ENCODE peak calls at places on chromosomes 2 and 18, in nine cellular contexts. G is heart right ventricle, U is cardiac muscle cell, P is A549, L is ovary, Z is colonic mucosa, H is IMR-90, F is right lobe of liver, I is WERI-Rb-1. C is an unnamed sample. For H3K9me3, the result is how much of the 10 kb centered on the place peaks cover.

GRCh38 chr2:115580784-115581183 is 1138.3 kb downstream of the DPP10 start:
- DNase-seq in G (no peak), F (no peak), L (no peak), Z (no peak), U (no peak), H (no peak), P (no peak), I (no peak), C (no peak)

GRCh38 chr2:10342245-10342951 is 39.7 kb downstream of the HPCAL1 start:
- DNase-seq in H (no peak), U (no peak), I (no peak), Z (no peak), G (no peak), L (no peak), P (no peak), F (no peak), C (no peak)

GRCh38 chr2:241817126-241817820 is 8.3 kb downstream of the NEU4 start:
- DNase-seq in L (no peak), H (no peak), G (no peak), F (peak), P (no peak), U (no peak), Z (no peak), I (no peak), C (no peak)

GRCh38 chr2:46012618-46013240 is 284.5 kb upstream of the EPAS1 start:
- DNase-seq in U (no peak), Z (no peak), H (peak), P (no peak), I (no peak), F (no peak), G (no peak), L (no peak), C (peak)

GRCh38 chr2:26088038-26088643 is 54.3 kb downstream of the RAB10 start:
- DNase-seq in P (peak), L (no peak), G (no peak), Z (no peak), F (no peak), U (peak), I (no peak), H (peak), C (no peak)

GRCh38 chr18:11676867-11677266 is 12.2 kb upstream of the GNAL start:
- DNase-seq in P (peak), U (no peak), I (no peak), Z (no peak), G (no peak), F (no peak), L (no peak), H (peak), C (peak)

GRCh38 chr2:36753706-36754221 is 57.3 kb downstream of the VIT start:
- DNase-seq in L (no peak), Z (no peak), I (no peak), U (no peak), H (no peak), P (no peak), G (no peak), F (no peak), C (no peak)

GRCh38 chr2:112644155-112644932 is 1.4 kb upstream of the SLC20A1 start:
- DNase-seq in L (no peak), P (no peak), G (no peak), H (no peak), I (no peak), U (no peak), F (no peak), Z (peak), C (no peak)

GRCh38 chr2:160582481-160583161 is 89.0 kb upstream of the RBMS1 start:
- DNase-seq in I (no peak), U (peak), H (peak), F (no peak), Z (no peak), G (no peak), P (no peak), L (no peak), C (no peak)

GRCh38 chr2:197704434-197705142 is 581 bp upstream of the MARS2 start:
- DNase-seq in U (no peak), Z (no peak), P (no peak), L (no peak), G (no peak), I (no peak), H (no peak), F (no peak), C (no peak)

DNA sequence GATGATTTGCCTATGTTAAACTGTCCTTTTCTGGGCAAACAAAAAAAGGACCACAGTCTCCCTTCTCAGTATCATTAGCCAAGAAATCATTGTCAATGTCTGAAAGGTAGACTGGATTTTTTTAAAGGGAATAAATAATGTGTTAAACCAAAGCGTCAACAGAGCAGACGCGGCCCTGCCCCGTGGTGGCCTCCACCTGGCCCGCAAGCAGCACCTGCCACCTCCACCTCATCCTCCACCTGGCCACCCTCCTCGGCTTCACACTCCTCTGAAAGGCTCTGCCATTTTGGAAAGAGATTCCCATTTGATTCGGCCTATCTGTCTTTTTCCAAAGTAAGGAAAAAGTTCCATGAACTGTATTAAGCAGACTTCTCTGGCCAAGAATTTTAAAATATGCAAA is 67.9 kb upstream of the TMEM200C start:
- DNase-seq in G (no peak), I (no peak), P (no peak), F (no peak), U (no peak), L (no peak), Z (no peak), H (no peak), C (no peak)
- H3K9me3 ChIP-seq in G (under half), I (under half), P (under half), F (under half), U (under half), L (under half), Z (under half), H (under half), C (under half)

DNA sequence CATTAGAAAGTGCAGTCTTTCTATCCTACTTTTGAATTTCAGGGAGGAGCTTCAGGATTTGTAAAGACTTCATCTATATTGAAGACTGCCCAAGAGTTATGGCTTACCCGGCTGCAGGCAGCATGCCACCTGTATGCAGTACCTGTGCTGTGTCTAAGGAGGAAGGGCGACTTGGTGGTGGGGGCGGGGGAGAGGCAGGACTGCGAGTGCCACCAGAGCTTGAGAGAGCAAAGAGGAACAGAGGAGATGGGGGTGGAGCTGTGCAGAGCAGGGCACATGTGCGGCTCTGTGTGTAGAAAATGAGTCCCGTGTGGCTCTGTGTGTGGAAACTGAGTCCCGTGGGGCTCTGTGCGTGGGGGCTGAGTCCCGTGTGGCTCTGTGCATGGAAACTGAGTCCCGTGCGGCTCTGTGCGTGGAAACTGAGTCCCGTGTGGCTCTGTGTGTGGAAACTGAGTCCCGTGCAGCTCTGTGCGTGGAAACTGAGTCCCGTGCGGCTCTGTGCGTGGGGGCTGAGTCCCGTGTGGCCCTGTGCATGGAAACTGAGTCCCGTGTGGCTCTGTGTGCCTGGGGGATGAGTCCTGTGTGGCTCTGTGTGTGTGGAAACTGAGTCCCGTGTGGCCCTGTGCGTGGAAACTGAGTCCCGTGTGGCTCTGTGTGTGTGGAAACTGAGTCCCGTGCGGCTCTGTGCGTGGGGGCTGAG is 43.2 kb downstream of the LDLRAD4 start:
- DNase-seq in L (no peak), P (no peak), Z (no peak), U (no peak), H (no peak), I (no peak), F (no peak), G (no peak), C (no peak)
- H3K27ac ChIP-seq in L (no peak), P (no peak), Z (no peak), U (no peak), H (no peak), I (no peak), F (no peak), G (peak), C (peak)

GRCh38 chr2:237921967-237922492 is 44.8 kb upstream of the UBE2F start:
- DNase-seq in I (no peak), P (no peak), H (no peak), G (no peak), F (no peak), L (no peak), U (no peak), Z (no peak), C (no peak)
- H3K9me3 ChIP-seq in I (under half), P (under half), H (under half), G (under half), F (under half), L (under half), U (under half), Z (under half), C (under half)

DNA sequence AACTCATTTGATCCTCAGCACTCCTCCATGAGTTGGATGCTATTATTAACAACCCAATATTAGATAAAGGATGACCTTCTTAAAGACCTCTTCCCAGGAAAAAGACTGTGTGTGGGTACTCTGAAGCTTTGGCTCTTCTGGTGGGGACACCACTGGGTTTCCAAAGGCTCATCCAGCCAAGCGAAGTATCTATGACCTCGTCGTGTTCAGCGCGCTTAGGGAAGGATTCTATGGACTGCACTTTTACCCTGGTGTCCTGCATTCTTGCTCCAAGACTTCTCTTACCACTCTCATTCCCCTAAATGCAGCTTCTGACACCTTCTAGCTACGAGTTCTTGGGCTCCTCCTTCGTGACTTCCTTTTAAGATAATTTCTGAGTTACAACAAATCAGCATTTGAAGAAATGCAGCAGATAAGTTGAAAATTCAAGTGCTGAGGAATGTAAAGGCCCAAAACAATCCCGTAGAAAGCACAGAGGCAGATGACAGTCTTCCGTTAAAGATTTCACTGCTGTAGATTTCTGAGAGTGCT is 673 bp upstream of the HNMT start:
- DNase-seq in Z (no peak), U (no peak), H (no peak), F (no peak), G (no peak), L (no peak), P (no peak), I (no peak), C (no peak)
- H3K27ac ChIP-seq in Z (peak), U (peak), H (peak), F (peak), G (peak), L (peak), P (peak), I (no peak), C (peak)

DNA sequence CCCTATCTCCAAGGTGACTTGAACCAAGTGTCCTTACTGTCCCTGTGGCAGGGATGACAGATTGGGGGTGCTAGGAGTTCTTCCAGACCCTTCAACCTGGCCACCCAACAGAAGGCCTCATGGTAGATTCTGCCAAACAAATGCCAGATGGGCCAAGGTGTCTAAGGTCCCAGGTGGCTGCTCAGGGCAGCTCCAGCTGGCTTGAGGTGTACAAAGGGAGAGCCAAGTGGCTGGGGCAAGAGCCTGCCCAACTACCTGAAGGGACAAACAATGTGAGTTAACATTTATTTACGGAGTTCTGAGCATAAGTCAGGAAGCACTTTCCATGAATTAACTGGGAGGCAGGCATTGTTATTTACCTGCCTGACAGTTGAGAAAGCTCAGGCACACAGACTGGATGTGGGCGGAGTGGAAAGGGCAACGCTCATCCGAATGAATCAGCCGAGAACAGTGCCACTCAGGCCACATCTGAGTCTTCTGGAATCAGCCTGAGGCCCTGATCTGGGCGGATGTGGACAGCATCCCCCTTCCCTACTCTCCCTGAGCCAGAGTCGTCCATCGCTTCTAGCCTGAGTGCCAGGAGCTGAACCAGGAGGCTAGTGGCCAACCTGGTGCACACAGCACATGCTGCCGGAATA is 4.4 kb upstream of the KCNIP3 start:
- DNase-seq in G (no peak), H (no peak), P (no peak), U (no peak), F (no peak), I (no peak), Z (no peak), L (no peak), C (no peak)
- H3K9me3 ChIP-seq in G (under half), H (under half), P (under half), U (under half), F (under half), I (under half), Z (under half), L (under half), C (under half)

GRCh38 chr2:70388813-70389212 is 86.9 kb upstream of the FAM136A start:
- DNase-seq in I (no peak), H (no peak), Z (no peak), F (no peak), L (no peak), U (no peak), P (no peak), G (no peak), C (no peak)
- H3K27ac ChIP-seq in I (no peak), H (no peak), Z (no peak), F (no peak), L (no peak), U (no peak), P (no peak), G (no peak), C (no peak)

DNA sequence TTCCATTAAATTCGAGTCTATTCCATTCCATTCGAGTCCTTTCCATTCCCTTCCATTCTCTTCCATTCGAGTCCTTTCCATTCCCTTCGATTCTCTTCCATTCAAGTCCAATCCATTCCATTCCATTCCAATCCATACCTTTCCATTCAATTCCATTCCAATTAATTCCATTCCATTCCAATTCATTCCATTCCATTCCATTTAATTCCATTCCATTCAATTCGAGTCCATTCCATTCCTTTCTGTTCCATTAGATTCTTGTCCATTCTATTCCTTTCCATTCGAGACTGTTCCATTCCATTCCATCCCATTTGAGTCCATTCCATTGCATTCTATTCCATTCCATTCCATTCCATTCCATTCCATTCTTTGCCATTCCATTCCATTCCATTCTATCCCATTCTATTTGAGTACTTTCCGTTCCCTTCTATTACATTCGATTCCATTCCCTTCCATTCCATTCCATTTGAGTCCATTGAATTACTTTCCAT is 1130.0 kb downstream of the RPIA start:
- DNase-seq in I (no peak), G (no peak), H (no peak), L (no peak), U (no peak), Z (no peak), F (no peak), P (no peak), C (no peak)
- H3K9me3 ChIP-seq in I (under half), G (under half), H (under half), L (under half), U (half or more), Z (under half), F (under half), P (under half), C (under half)